ENCODE peak calls at places on chromosomes 1 and 21, in nine cellular contexts. R is hepatocyte, P is heart left ventricle, I is BE2C, T is fibroblast of lung, D is NB4, B is glutamatergic neuron, Q is prostate gland, A is PC-9. G is an unnamed sample.

GRCh38 chr1:171911506-171911905 is 70.2 kb downstream of the DNM3 start:
- DNase-seq in I (no peak), A (no peak), D (peak; percentile 6), R (peak; percentile 14), Q (no peak), T (peak; percentile 10), P (no peak), B (no peak), G (no peak)

GRCh38 chr1:165143437-165144065 is 213.0 kb downstream of the LMX1A start:
- DNase-seq in A (peak; percentile 20), D (peak; percentile 35), B (peak; percentile 31), R (peak; percentile 16), T (no peak), I (peak; percentile 12), P (no peak), Q (no peak), G (no peak)

GRCh38 chr1:209728466-209728865 is 23.8 kb downstream of the HSD11B1 start:
- DNase-seq in A (no peak), T (no peak), D (no peak), Q (no peak), B (no peak), I (no peak), P (peak; percentile 30), R (no peak), G (no peak)

GRCh38 chr1:228455715-228456114 is 31.5 kb upstream of the RNF187 start:
- DNase-seq in A (no peak), B (no peak), D (no peak), I (no peak), R (no peak), Q (no peak), P (no peak), T (no peak), G (no peak)

GRCh38 chr1:23118957-23119792 is 49.5 kb downstream of the LUZP1 start:
- DNase-seq in R (no peak), P (no peak), I (no peak), T (peak; percentile 20), A (no peak), B (no peak), D (peak; percentile 42), Q (no peak), G (peak; percentile 56)

GRCh38 chr1:91555821-91556531 is 55.3 kb downstream of the CDC7 start:
- DNase-seq in T (peak; percentile 88), R (peak; percentile 41), A (no peak), I (no peak), D (no peak), P (no peak), Q (no peak), B (no peak), G (no peak)

GRCh38 chr1:173269490-173270230 is 62.5 kb upstream of the TNFSF4 start:
- DNase-seq in D (no peak), I (no peak), R (no peak), B (no peak), A (peak; percentile 51), T (peak; percentile 99), P (no peak), Q (no peak), G (no peak)

GRCh38 chr1:175376194-175376593 is 183.6 kb upstream of the KIAA0040 start:
- DNase-seq in D (peak; percentile 51), R (peak; percentile 23), Q (no peak), I (no peak), B (no peak), T (no peak), A (no peak), P (no peak), G (no peak)

GRCh38 chr1:44565265-44565750 is 109.0 kb downstream of the TMEM53 start:
- DNase-seq in D (no peak), P (no peak), A (no peak), T (no peak), B (no peak), R (no peak), I (no peak), Q (no peak), G (no peak)

GRCh38 chr1:44566281-44567046 is 107.8 kb downstream of the TMEM53 start:
- DNase-seq in R (no peak), T (no peak), D (no peak), B (no peak), P (no peak), I (no peak), Q (no peak), A (no peak), G (no peak)

GRCh38 chr1:44571712-44572571 is 102.3 kb downstream of the TMEM53 start:
- DNase-seq in B (no peak), A (no peak), Q (no peak), P (no peak), T (no peak), D (peak; percentile 39), R (no peak), I (no peak), G (no peak)

GRCh38 chr1:44569491-44569890 is 104.8 kb downstream of the TMEM53 start:
- DNase-seq in I (no peak), B (no peak), R (no peak), T (no peak), D (no peak), Q (no peak), A (no peak), P (no peak), G (no peak)

GRCh38 chr1:44568128-44568900 is 106.0 kb downstream of the TMEM53 start:
- DNase-seq in A (peak; percentile 70), R (no peak), B (no peak), D (no peak), P (no peak), I (no peak), T (no peak), Q (no peak), G (no peak)
- TF ChIP-seq CTCF in A (no peak), R (no peak), B (no peak), D (no peak), P (no peak), I (no peak), T (no peak), Q (no peak), G (no peak)

GRCh38 chr21:28602581-28602980 is 390.1 kb downstream of the LTN1 start:
- DNase-seq in D (no peak), Q (no peak), T (no peak), R (no peak), A (no peak), I (no peak), P (no peak), B (no peak), G (no peak)

GRCh38 chr21:28605138-28605537 is 387.5 kb downstream of the LTN1 start:
- DNase-seq in D (no peak), Q (no peak), B (no peak), T (no peak), A (no peak), R (no peak), P (no peak), I (no peak), G (no peak)

GRCh38 chr21:28607545-28607944 is 385.1 kb downstream of the LTN1 start:
- DNase-seq in A (no peak), R (no peak), B (no peak), P (no peak), Q (no peak), T (no peak), D (no peak), I (no peak), G (no peak)

GRCh38 chr21:28598214-28598613 is 394.5 kb downstream of the LTN1 start:
- DNase-seq in D (no peak), Q (no peak), I (no peak), R (no peak), B (no peak), P (no peak), A (no peak), T (no peak), G (no peak)

DNA sequence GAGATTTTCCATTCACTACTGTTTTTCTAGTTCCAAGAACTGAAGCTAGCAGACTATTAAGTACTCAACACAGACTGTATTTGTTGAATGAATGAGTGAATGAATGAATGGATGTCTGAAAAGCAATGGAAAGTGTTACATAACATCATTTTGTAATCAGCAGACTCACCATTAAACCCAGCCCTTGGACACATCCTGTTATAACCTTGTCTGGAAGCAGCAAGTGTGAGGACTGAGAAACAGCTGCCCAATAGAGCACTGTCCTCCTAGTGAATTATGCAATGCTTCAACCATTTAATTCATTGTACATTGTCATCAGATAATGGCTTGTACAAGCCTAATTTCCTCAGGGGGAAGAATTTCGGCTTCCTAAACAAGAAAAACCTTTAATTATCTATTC is 391.0 kb downstream of the LTN1 start:
- DNase-seq in R (no peak), I (no peak), A (no peak), D (no peak), T (no peak), P (no peak), B (no peak), Q (no peak), G (no peak)
- TF ChIP-seq CTCF in R (no peak), I (no peak), A (no peak), D (no peak), T (no peak), P (no peak), B (no peak), Q (no peak), G (no peak)

DNA sequence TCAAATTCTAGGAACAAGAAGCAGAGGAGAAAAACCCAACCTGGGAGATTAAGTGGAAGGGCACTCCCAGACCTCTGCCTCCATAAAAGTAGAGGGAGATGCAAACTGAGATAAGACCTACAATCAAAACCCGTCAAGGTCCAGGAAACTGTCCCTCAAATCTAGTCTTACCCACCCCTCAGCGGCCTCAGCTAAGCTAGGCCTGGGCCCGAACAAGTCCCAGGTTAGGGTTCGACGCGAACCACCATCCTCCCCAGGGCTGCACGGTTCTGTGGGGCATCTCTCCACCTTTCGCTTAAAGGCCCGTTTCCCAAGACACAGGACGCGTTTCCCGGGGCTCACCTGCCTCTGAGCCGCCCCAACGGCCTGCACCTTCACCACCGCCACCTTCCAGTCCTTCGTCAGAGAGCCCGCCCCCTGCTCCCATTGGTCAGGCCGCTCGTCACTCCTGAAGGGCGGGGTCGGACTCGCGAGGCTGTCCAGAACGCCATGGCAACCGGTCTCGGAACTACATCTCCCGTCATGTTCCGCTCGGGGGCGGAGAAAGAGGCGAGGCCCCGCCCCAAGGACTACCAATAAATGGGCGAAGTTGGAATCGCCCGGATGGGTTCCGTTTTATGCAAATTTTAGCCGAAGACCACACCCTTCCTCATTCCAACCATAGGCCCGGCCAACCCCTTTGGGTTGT is at the start of gene CRYZL1:
- DNase-seq in I (peak; percentile 100), B (peak; percentile 100), R (peak; percentile 100), Q (peak; percentile 100), P (peak; percentile 100), D (peak; percentile 99), A (peak; percentile 99), T (peak; percentile 100), G (peak; percentile 100)
- TF ChIP-seq CTCF in I (no peak), B (no peak), R (no peak), Q (no peak), P (no peak), D (no peak), A (no peak), T (no peak), G (no peak)

GRCh38 chr1:30966690-30967369 is 58.3 kb upstream of the SDC3 start:
- DNase-seq in Q (no peak), B (peak; percentile 26), R (peak; percentile 72), D (no peak), P (no peak), I (peak; percentile 76), A (no peak), T (peak; percentile 74), G (no peak)

GRCh38 chr1:30962609-30963508 is 54.3 kb upstream of the SDC3 start:
- DNase-seq in T (no peak), D (peak; percentile 6), A (no peak), B (no peak), Q (no peak), I (no peak), P (no peak), R (no peak), G (no peak)

GRCh38 chr1:30965914-30966313 is 57.4 kb upstream of the SDC3 start:
- DNase-seq in I (peak; percentile 27), B (peak; percentile 19), A (no peak), T (no peak), R (no peak), P (no peak), Q (no peak), D (no peak), G (no peak)

GRCh38 chr1:30968220-30968971 is 59.8 kb upstream of the SDC3 start:
- DNase-seq in A (no peak), T (no peak), Q (no peak), B (no peak), R (no peak), P (no peak), D (no peak), I (peak; percentile 19), G (no peak)

DNA sequence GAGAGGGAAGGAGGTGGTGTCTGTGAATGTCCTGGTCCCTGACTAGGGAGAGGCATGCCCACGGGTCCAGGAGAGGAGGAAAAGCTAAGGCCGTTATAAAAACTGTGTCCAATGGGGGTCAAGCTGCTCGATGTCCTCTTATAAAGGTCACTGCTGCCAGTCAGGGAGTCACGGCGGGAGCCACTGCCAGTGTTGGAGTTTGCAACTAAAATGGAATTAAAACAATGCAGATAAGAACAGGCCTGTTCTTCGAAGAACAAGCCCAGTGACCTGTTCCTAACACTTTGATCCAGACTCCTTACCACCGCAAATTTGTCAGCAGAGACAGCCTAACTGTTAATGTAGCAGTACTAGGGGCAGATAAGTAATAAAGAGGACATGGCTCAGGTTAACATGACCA is 56.1 kb upstream of the SDC3 start:
- DNase-seq in P (peak; percentile 71), I (peak; percentile 8), R (no peak), T (peak; percentile 35), D (no peak), Q (no peak), A (no peak), B (no peak), G (no peak)
- TF ChIP-seq CTCF in P (no peak), I (no peak), R (no peak), T (no peak), D (no peak), Q (no peak), A (no peak), B (no peak), G (no peak)

G was measured in coronary artery.